ENCODE peak calls at places on chromosome 17, in nine cellular contexts. A is esophagus squamous epithelium, T is spleen, H is prostate gland, W is hepatocyte, G is dorsolateral prefrontal cortex, C is GM12864, I is GM12878, V is kidney epithelial cell. S is an unnamed sample.

GRCh38 chr17:77601054-77601979 is 357.2 kb upstream of the TNRC6C start:
- DNase-seq in G (peak), C (no peak), W (no peak), I (no peak), H (no peak), V (no peak), T (peak), A (no peak), S (no peak)

GRCh38 chr17:78000351-78000750 is 41.8 kb downstream of the TNRC6C start:
- DNase-seq in G (no peak), V (no peak), I (no peak), W (no peak), C (no peak), T (no peak), A (no peak), H (no peak), S (peak)

GRCh38 chr17:62995377-62995885 is 29.4 kb downstream of the TANC2 start:
- DNase-seq in W (peak), V (no peak), T (no peak), G (peak), A (no peak), C (no peak), H (no peak), I (no peak), S (peak)

GRCh38 chr17:6506679-6507231 is 49.6 kb downstream of the PITPNM3 start:
- DNase-seq in C (no peak), W (no peak), A (no peak), G (no peak), H (no peak), I (no peak), T (no peak), V (peak), S (no peak)

GRCh38 chr17:73773702-73774101 is 129.5 kb upstream of the SDK2 start:
- DNase-seq in T (no peak), A (no peak), C (no peak), W (no peak), H (no peak), V (no peak), G (no peak), I (no peak), S (no peak)

GRCh38 chr17:4229627-4230026 is 34.2 kb downstream of the ANKFY1 start:
- DNase-seq in A (no peak), G (no peak), W (peak), T (no peak), H (peak), C (no peak), V (no peak), I (no peak), S (peak)

GRCh38 chr17:41600318-41600717 is 12.2 kb downstream of the KRT16 start:
- DNase-seq in T (no peak), W (no peak), C (no peak), G (no peak), I (no peak), A (no peak), H (no peak), V (no peak), S (no peak)

GRCh38 chr17:66555605-66556004 is 253.2 kb downstream of the PRKCA start:
- DNase-seq in G (no peak), H (no peak), I (no peak), A (no peak), V (no peak), C (no peak), W (no peak), T (no peak), S (no peak)

GRCh38 chr17:80068301-80069160 is 32.1 kb downstream of the CCDC40 start:
- DNase-seq in C (no peak), G (no peak), W (peak), V (peak), H (peak), I (no peak), T (no peak), A (no peak), S (peak)

GRCh38 chr17:38454528-38454927 is 26.3 kb downstream of the ARHGAP23 start:
- DNase-seq in W (peak), A (peak), G (peak), C (no peak), V (no peak), T (no peak), I (no peak), H (peak), S (peak)

GRCh38 chr17:2018716-2019490 is 6.2 kb downstream of the RTN4RL1 start:
- DNase-seq in C (no peak), H (peak), G (no peak), T (no peak), V (no peak), W (no peak), A (no peak), I (no peak), S (no peak)

GRCh38 chr17:3885970-3886369 is 6.9 kb downstream of the CAMKK1 start:
- DNase-seq in V (no peak), A (no peak), H (no peak), C (no peak), G (no peak), W (peak), T (no peak), I (no peak), S (peak)

GRCh38 chr17:81810892-81811704 is 7.1 kb downstream of the GCGR start:
- DNase-seq in V (no peak), H (no peak), I (no peak), A (no peak), W (no peak), G (no peak), T (no peak), C (no peak), S (no peak)

GRCh38 chr17:41785876-41786226 is 660 bp downstream of the JUP start:
- DNase-seq in H (peak), T (peak), W (peak), V (no peak), C (no peak), G (no peak), I (no peak), A (no peak), S (no peak)

GRCh38 chr17:65163990-65164495 is 26.9 kb downstream of the RGS9 start:
- DNase-seq in W (peak), H (no peak), I (no peak), G (no peak), T (peak), C (peak), V (no peak), A (no peak), S (peak)

GRCh38 chr17:50769884-50770283 is 2.6 kb upstream of the ANKRD40CL start:
- DNase-seq in W (no peak), C (no peak), T (peak), A (no peak), V (no peak), I (no peak), G (no peak), H (no peak), S (no peak)

GRCh38 chr17:74212262-74212912 is 984 bp upstream of the TTYH2 start:
- DNase-seq in H (no peak), V (no peak), W (peak), I (no peak), T (peak), A (no peak), G (no peak), C (no peak), S (peak)

GRCh38 chr17:44113868-44114840 is 9.3 kb downstream of the HDAC5 start:
- DNase-seq in I (no peak), H (no peak), G (no peak), A (no peak), V (no peak), W (no peak), C (no peak), T (no peak), S (no peak)

GRCh38 chr17:80345841-80346497 is 69.0 kb upstream of the ENDOV start:
- DNase-seq in I (no peak), A (no peak), T (peak), V (no peak), G (no peak), W (no peak), C (no peak), H (no peak), S (no peak)

GRCh38 chr17:58527949-58528348 is 13.5 kb upstream of the MTMR4 start:
- DNase-seq in H (no peak), V (no peak), G (peak), I (no peak), C (no peak), T (no peak), W (no peak), A (no peak), S (peak)

GRCh38 chr17:59105852-59106462 is 723 bp downstream of the TRIM37 start:
- DNase-seq in H (peak), C (no peak), G (peak), I (no peak), A (peak), T (peak), V (no peak), W (peak), S (peak)

GRCh38 chr17:34998205-34998604 is 17.9 kb downstream of the LIG3 start:
- DNase-seq in H (peak), T (peak), I (peak), V (no peak), A (peak), G (peak), W (peak), C (peak), S (peak)

GRCh38 chr17:2396568-2397246 is 4.2 kb downstream of the MNT start:
- DNase-seq in V (no peak), I (peak), G (no peak), H (peak), W (peak), A (peak), T (peak), C (peak), S (peak)

GRCh38 chr17:6657633-6658287 is 6.2 kb downstream of the C17orf100 start:
- DNase-seq in G (no peak), H (no peak), V (no peak), C (no peak), I (no peak), A (no peak), T (no peak), W (no peak), S (no peak)

GRCh38 chr17:80455328-80455710 is 21.1 kb downstream of the NPTX1 start:
- DNase-seq in V (no peak), H (no peak), W (peak), C (peak), A (no peak), G (no peak), I (no peak), T (no peak), S (peak)

GRCh38 chr17:27158390-27158789 is 135.5 kb upstream of the WSB1 start:
- DNase-seq in T (peak), C (no peak), I (no peak), W (no peak), G (no peak), H (no peak), V (no peak), A (no peak), S (no peak)

GRCh38 chr17:74690409-74690825 is 22.3 kb downstream of the CD300LF start:
- DNase-seq in A (no peak), V (no peak), H (no peak), G (no peak), I (no peak), T (peak), C (no peak), W (peak), S (no peak)

GRCh38 chr17:7857724-7858486 is at the start of gene CYB5D1:
- DNase-seq in I (no peak), H (peak), G (peak), C (peak), T (peak), A (peak), V (peak), W (peak), S (peak)

GRCh38 chr17:2867441-2868424 is 71.5 kb downstream of the RAP1GAP2 start:
- DNase-seq in W (no peak), T (no peak), H (no peak), I (no peak), C (no peak), A (no peak), G (no peak), V (no peak), S (peak)

GRCh38 chr17:6818938-6819337 is 12.6 kb downstream of the TEKT1 start:
- DNase-seq in T (no peak), V (no peak), C (peak), A (no peak), G (no peak), I (no peak), W (no peak), H (no peak), S (no peak)

GRCh38 chr17:41417576-41418015 is 6.8 kb downstream of the KRT37 start:
- DNase-seq in I (no peak), C (no peak), W (peak), G (no peak), H (no peak), T (no peak), A (no peak), V (no peak), S (peak)

GRCh38 chr17:7328840-7329359 is at the start of gene NEURL4:
- DNase-seq in W (no peak), I (no peak), V (no peak), A (no peak), C (no peak), T (no peak), G (no peak), H (no peak), S (no peak)

GRCh38 chr17:15303851-15304250 is 37.5 kb downstream of the TEKT3 start:
- DNase-seq in C (no peak), H (no peak), T (no peak), W (no peak), I (no peak), V (no peak), G (no peak), A (no peak), S (no peak)

GRCh38 chr17:32484041-32484461 is 2.7 kb upstream of the CDK5R1 start:
- DNase-seq in H (no peak), T (peak), I (no peak), C (no peak), W (no peak), G (no peak), V (no peak), A (no peak), S (no peak)

GRCh38 chr17:32482568-32483320 is 4.0 kb upstream of the CDK5R1 start:
- DNase-seq in W (no peak), C (no peak), I (no peak), G (no peak), A (no peak), T (peak), H (no peak), V (no peak), S (peak)

GRCh38 chr17:32484628-32485027 is 2.2 kb upstream of the CDK5R1 start:
- DNase-seq in V (no peak), C (no peak), I (no peak), T (peak), A (no peak), W (no peak), H (no peak), G (no peak), S (no peak)

GRCh38 chr17:32485261-32485955 is 1.4 kb upstream of the CDK5R1 start:
- DNase-seq in W (no peak), C (no peak), H (no peak), V (no peak), I (no peak), A (no peak), T (peak), G (no peak), S (no peak)

GRCh38 chr17:32483451-32484019 is 3.3 kb upstream of the CDK5R1 start:
- DNase-seq in C (no peak), I (no peak), A (no peak), W (peak), G (peak), T (peak), V (no peak), H (peak), S (peak)
- H3K4me3 ChIP-seq in C (no peak), I (no peak), A (no peak), W (no peak), G (no peak), T (no peak), V (no peak), H (no peak), S (no peak)

DNA sequence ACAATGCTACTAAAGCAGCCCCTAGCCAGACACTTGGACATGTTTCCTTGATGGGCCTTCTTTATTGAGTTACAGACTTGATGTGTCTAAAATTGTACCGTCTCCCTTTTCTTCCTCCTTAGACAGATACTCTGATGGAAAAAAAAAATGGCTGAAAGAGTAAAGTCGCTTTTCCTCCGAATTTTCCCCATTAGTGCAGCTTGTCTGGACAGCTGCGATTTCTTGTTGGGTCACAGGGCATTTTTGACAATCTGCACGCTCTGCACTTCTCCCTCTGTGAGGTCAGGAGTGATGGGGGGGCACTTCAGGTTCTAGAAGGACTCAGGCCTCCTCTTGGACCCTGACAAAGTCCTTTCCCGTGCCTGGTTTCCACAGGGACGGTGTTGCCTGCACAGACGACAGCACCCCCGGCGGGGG is 968 bp upstream of the PRKAR1A start:
- DNase-seq in V (no peak), W (no peak), G (no peak), H (peak), C (no peak), A (no peak), T (no peak), I (no peak), S (no peak)
- TF ChIP-seq CTCF in V (peak), W (no peak), G (no peak), H (no peak), C (no peak), A (no peak), T (no peak), I (peak), S (peak)

GRCh38 chr17:683499-684254 is 31.0 kb downstream of the VPS53 start:
- DNase-seq in T (no peak), C (no peak), W (no peak), V (no peak), A (no peak), G (no peak), I (no peak), H (no peak), S (no peak)
- H3K4me3 ChIP-seq in T (no peak), C (no peak), W (no peak), V (no peak), A (no peak), G (no peak), I (no peak), H (no peak), S (no peak)

GRCh38 chr17:17058304-17058703 is 16.0 kb downstream of the MPRIP start:
- DNase-seq in G (no peak), T (no peak), C (no peak), A (no peak), H (no peak), V (no peak), W (no peak), I (no peak), S (no peak)
- TF ChIP-seq CTCF in G (no peak), T (no peak), C (no peak), A (no peak), H (no peak), V (no peak), W (no peak), I (no peak), S (no peak)

GRCh38 chr17:29709861-29710849 is 87.4 kb upstream of the CORO6 start:
- DNase-seq in W (no peak), C (no peak), I (no peak), V (no peak), T (no peak), G (no peak), A (no peak), H (no peak), S (peak)
- H3K4me3 ChIP-seq in W (no peak), C (no peak), I (no peak), V (no peak), T (no peak), G (no peak), A (no peak), H (no peak), S (no peak)

GRCh38 chr17:48951572-48951971 is 6.9 kb upstream of the SNF8 start:
- DNase-seq in T (no peak), I (no peak), W (no peak), A (no peak), G (no peak), C (no peak), H (no peak), V (no peak), S (no peak)

GRCh38 chr17:48952904-48953303 is 8.3 kb upstream of the SNF8 start:
- DNase-seq in W (no peak), C (peak), I (peak), A (no peak), G (no peak), T (no peak), H (no peak), V (no peak), S (no peak)

DNA sequence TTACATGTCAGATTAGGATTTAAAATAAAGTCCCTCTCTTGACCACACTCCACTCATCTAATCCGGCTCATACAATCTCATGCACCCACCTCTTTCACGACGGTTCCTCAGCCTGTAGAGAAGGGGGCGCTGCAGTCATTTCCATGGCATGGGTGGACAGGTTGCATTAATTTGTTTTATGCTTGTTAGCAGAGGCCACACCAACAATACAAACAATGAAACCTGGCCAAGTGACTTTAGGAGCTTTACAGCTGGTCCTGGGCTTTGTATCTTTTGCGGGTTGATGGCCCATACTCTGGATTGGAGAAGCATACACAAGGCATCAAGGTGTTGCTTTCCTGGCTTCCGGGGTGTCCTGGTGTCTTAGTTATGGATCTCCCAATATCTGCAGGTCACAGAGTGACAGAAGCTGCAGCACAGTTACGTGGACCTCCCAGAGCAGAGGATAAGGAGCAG is 9.7 kb upstream of the SNF8 start:
- DNase-seq in V (no peak), T (no peak), I (no peak), A (no peak), G (no peak), W (peak), C (no peak), H (no peak), S (peak)
- TF ChIP-seq CTCF in V (peak), T (no peak), I (peak), A (no peak), G (no peak), W (peak), C (peak), H (no peak), S (peak)

GRCh38 chr17:9860851-9861250 is 35.1 kb downstream of the GLP2R start:
- DNase-seq in W (no peak), C (no peak), T (no peak), H (no peak), A (no peak), I (no peak), V (no peak), G (no peak), S (no peak)

GRCh38 chr17:9862191-9862590 is 36.5 kb downstream of the GLP2R start:
- DNase-seq in A (no peak), T (no peak), H (no peak), V (no peak), I (no peak), W (no peak), G (no peak), C (no peak), S (no peak)

GRCh38 chr17:9854255-9854654 is 28.5 kb downstream of the GLP2R start:
- DNase-seq in V (no peak), H (no peak), C (no peak), W (no peak), I (no peak), A (no peak), T (no peak), G (no peak), S (no peak)

GRCh38 chr17:9862949-9863348 is 37.2 kb downstream of the GLP2R start:
- DNase-seq in W (no peak), C (no peak), A (no peak), G (no peak), I (no peak), T (no peak), H (no peak), V (no peak), S (no peak)

DNA sequence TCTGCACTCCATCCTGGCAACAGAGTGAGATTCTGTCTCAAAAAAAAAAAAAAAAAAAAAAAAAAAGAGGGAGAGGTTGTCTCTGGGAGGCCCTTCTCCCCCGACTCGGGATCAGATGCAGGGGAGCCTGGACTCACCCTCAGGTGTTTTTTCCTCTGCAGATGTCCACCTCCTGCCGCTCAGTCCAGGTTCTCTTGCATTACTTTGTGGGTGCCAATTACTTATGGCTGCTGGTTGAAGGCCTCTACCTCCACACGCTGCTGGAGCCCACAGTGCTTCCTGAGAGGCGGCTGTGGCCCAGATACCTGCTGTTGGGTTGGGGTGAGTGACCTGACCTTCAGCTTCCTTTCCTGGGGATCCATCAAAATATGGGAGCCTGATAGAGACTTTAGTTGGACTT is 34.1 kb downstream of the GLP2R start:
- DNase-seq in V (no peak), T (no peak), I (no peak), C (no peak), H (no peak), W (no peak), A (no peak), G (no peak), S (no peak)
- H3K4me3 ChIP-seq in V (no peak), T (no peak), I (no peak), C (no peak), H (no peak), W (no peak), A (no peak), G (no peak), S (no peak)